ENCODE peak calls at places on chromosome X, in ten cellular contexts. T is suprapubic skin, Y is ovary, K is stomach, R is tibial nerve, S is K562, J is upper lobe of left lung, V is testis, Q is IMR-90, M is uterus. U is an unnamed sample. For H3K9me3, the result is how much of the 10 kb centered on the place peaks cover.

GRCh38 chrX:27307546-27307945 is 155.6 kb downstream of the PPP4R3C start:
- DNase-seq in T (no peak), Y (no peak), K (no peak), R (no peak), S (no peak), J (no peak), V (no peak), Q (no peak), M (no peak), U (no peak)

GRCh38 chrX:131747173-131747572 is 203.3 kb downstream of the OR13H1 start:
- DNase-seq in T (peak), Y (peak), K (peak), R (no peak), S (no peak), J (no peak), V (no peak), Q (peak), M (peak), U (no peak)

GRCh38 chrX:149274516-149275105 is 230.5 kb downstream of the IDS start:
- DNase-seq in T (no peak), Y (no peak), K (no peak), R (no peak), S (no peak), J (no peak), V (no peak), Q (no peak), M (no peak), U (no peak)

GRCh38 chrX:135295238-135295943 is 13.9 kb upstream of the ETDC start:
- DNase-seq in T (no peak), Y (peak), K (no peak), R (no peak), S (no peak), J (peak), V (peak), Q (peak), M (no peak), U (no peak)

GRCh38 chrX:143998261-143998660 is 114.4 kb downstream of the UBE2NL start:
- DNase-seq in T (no peak), Y (no peak), K (no peak), R (no peak), S (no peak), J (no peak), V (no peak), Q (no peak), M (no peak), U (no peak)

GRCh38 chrX:41184312-41184711 is 99.1 kb downstream of the USP9X start:
- DNase-seq in T (no peak), Y (no peak), K (no peak), R (no peak), S (no peak), J (no peak), V (no peak), Q (no peak), M (no peak), U (no peak)

GRCh38 chrX:132059973-132060540 is 37.0 kb downstream of the STK26 start:
- DNase-seq in T (no peak), Y (no peak), K (no peak), R (no peak), S (no peak), J (no peak), V (no peak), Q (no peak), M (no peak), U (no peak)

GRCh38 chrX:22987452-22987851 is 12.3 kb upstream of the DDX53 start:
- DNase-seq in T (no peak), Y (no peak), K (no peak), R (no peak), S (no peak), J (no peak), V (no peak), Q (peak), M (no peak), U (no peak)

GRCh38 chrX:154532690-154533089 is 14.0 kb downstream of the G6PD start:
- DNase-seq in T (no peak), Y (no peak), K (no peak), R (no peak), S (no peak), J (no peak), V (no peak), Q (no peak), M (no peak), U (no peak)

GRCh38 chrX:17718649-17719165 is 18.6 kb upstream of the SCML1 start:
- DNase-seq in T (no peak), Y (no peak), K (no peak), R (no peak), S (no peak), J (no peak), V (no peak), Q (no peak), M (no peak), U (no peak)

GRCh38 chrX:71228063-71228642 is 5.1 kb downstream of the GJB1 start:
- DNase-seq in T (no peak), Y (no peak), K (no peak), R (no peak), S (no peak), J (no peak), V (no peak), Q (no peak), M (no peak), U (no peak)

GRCh38 chrX:15107367-15107988 is 162.4 kb downstream of the ASB9 start:
- DNase-seq in T (no peak), Y (no peak), K (no peak), R (no peak), S (no peak), J (no peak), V (no peak), Q (no peak), M (no peak), U (no peak)

GRCh38 chrX:41150043-41150442 is 64.8 kb downstream of the USP9X start:
- DNase-seq in T (no peak), Y (no peak), K (no peak), R (no peak), S (no peak), J (no peak), V (no peak), Q (no peak), M (no peak), U (no peak)

GRCh38 chrX:72306851-72307645 is 1.3 kb upstream of the CITED1 start:
- DNase-seq in T (no peak), Y (peak), K (peak), R (peak), S (peak), J (peak), V (peak), Q (peak), M (peak), U (no peak)

GRCh38 chrX:119655125-119655524 is 37.8 kb downstream of the SEPTIN6 start:
- DNase-seq in T (no peak), Y (no peak), K (no peak), R (no peak), S (peak), J (no peak), V (peak), Q (peak), M (peak), U (no peak)

GRCh38 chrX:134669378-134670098 is 11.3 kb upstream of the PLAC1 start:
- DNase-seq in T (no peak), Y (no peak), K (no peak), R (no peak), S (no peak), J (peak), V (no peak), Q (peak), M (peak), U (no peak)

GRCh38 chrX:7582191-7582590 is 260.8 kb upstream of the VCX start:
- DNase-seq in T (no peak), Y (no peak), K (no peak), R (no peak), S (no peak), J (no peak), V (no peak), Q (no peak), M (no peak), U (no peak)

GRCh38 chrX:24117288-24117687 is 32.2 kb upstream of the ZFX start:
- DNase-seq in T (no peak), Y (peak), K (no peak), R (no peak), S (no peak), J (no peak), V (peak), Q (peak), M (peak), U (no peak)

GRCh38 chrX:133375558-133376340 is 39.5 kb downstream of the GPC4 start:
- DNase-seq in T (no peak), Y (peak), K (peak), R (peak), S (no peak), J (no peak), V (peak), Q (no peak), M (no peak), U (no peak)

GRCh38 chrX:37349131-37350033 is at the start of gene PRRG1:
- DNase-seq in T (peak), Y (peak), K (peak), R (peak), S (peak), J (peak), V (peak), Q (peak), M (peak), U (peak)

GRCh38 chrX:872090-872489 is 241.5 kb downstream of the SHOX start:
- DNase-seq in T (no peak), Y (no peak), K (no peak), R (no peak), S (no peak), J (no peak), V (no peak), Q (no peak), M (no peak), U (no peak)

GRCh38 chrX:22159071-22159470 is 113.6 kb upstream of the CBLL2 start:
- DNase-seq in T (no peak), Y (no peak), K (no peak), R (no peak), S (no peak), J (no peak), V (no peak), Q (peak), M (no peak), U (no peak)

GRCh38 chrX:41824551-41824950 is 98.8 kb downstream of the CASK start:
- DNase-seq in T (no peak), Y (no peak), K (no peak), R (no peak), S (no peak), J (no peak), V (no peak), Q (peak), M (no peak), U (no peak)

GRCh38 chrX:154494715-154495114 is 4.3 kb upstream of the SLC10A3 start:
- DNase-seq in T (no peak), Y (no peak), K (no peak), R (no peak), S (no peak), J (no peak), V (no peak), Q (no peak), M (no peak), U (no peak)

GRCh38 chrX:132565273-132565672 is 76.4 kb upstream of the MBNL3 start:
- DNase-seq in T (no peak), Y (no peak), K (no peak), R (no peak), S (no peak), J (no peak), V (no peak), Q (no peak), M (no peak), U (no peak)

GRCh38 chrX:153406011-153406410 is 4.9 kb upstream of the PNMA6E start:
- DNase-seq in T (no peak), Y (no peak), K (no peak), R (no peak), S (no peak), J (no peak), V (no peak), Q (no peak), M (no peak), U (no peak)

GRCh38 chrX:77070108-77070918 is 376.9 kb upstream of the FGF16 start:
- DNase-seq in T (no peak), Y (no peak), K (no peak), R (no peak), S (no peak), J (no peak), V (no peak), Q (no peak), M (no peak), U (no peak)

GRCh38 chrX:115679460-115679859 is 118.5 kb downstream of the PLS3 start:
- DNase-seq in T (no peak), Y (no peak), K (no peak), R (no peak), S (peak), J (no peak), V (no peak), Q (peak), M (no peak), U (no peak)

GRCh38 chrX:9770319-9770718 is 4.7 kb upstream of the GPR143 start:
- DNase-seq in T (no peak), Y (no peak), K (no peak), R (no peak), S (no peak), J (no peak), V (no peak), Q (peak), M (no peak), U (no peak)

GRCh38 chrX:151973262-151973661 is 1.2 kb downstream of the GABRE start:
- DNase-seq in T (no peak), Y (no peak), K (no peak), R (no peak), S (no peak), J (no peak), V (no peak), Q (no peak), M (no peak), U (no peak)

GRCh38 chrX:151975736-151976275 is 1.3 kb upstream of the GABRE start:
- DNase-seq in T (no peak), Y (no peak), K (no peak), R (no peak), S (no peak), J (no peak), V (no peak), Q (no peak), M (no peak), U (no peak)

GRCh38 chrX:151973851-151974335 is 583 bp downstream of the GABRE start:
- DNase-seq in T (peak), Y (no peak), K (no peak), R (no peak), S (no peak), J (no peak), V (peak), Q (no peak), M (peak), U (no peak)

GRCh38 chrX:151975228-151975593 is 735 bp upstream of the GABRE start:
- DNase-seq in T (no peak), Y (no peak), K (no peak), R (no peak), S (no peak), J (no peak), V (no peak), Q (no peak), M (no peak), U (no peak)

GRCh38 chrX:151974336-151975227 is at the start of gene GABRE:
- DNase-seq in T (peak), Y (peak), K (peak), R (peak), S (peak), J (peak), V (peak), Q (no peak), M (peak), U (peak)
- TF ChIP-seq POLR2A in T (peak), Y (no peak), K (no peak), R (peak), S (peak), J (peak), V (no peak), Q (no peak), M (peak), U (peak)

GRCh38 chrX:146224442-146224841 is 406.8 kb downstream of the SLITRK2 start:
- DNase-seq in T (no peak), Y (no peak), K (no peak), R (no peak), S (no peak), J (no peak), V (no peak), Q (no peak), M (no peak), U (no peak)
- H3K9me3 ChIP-seq in T (under half), Y (under half), K (under half), R (under half), S (under half), J (under half), V (under half), Q (under half), M (under half), U (under half)

GRCh38 chrX:156002517-156002916 is 5.0 kb downstream of the IL9R start:
- DNase-seq in T (no peak), Y (no peak), K (no peak), R (no peak), S (peak), J (no peak), V (no peak), Q (no peak), M (no peak), U (no peak)

GRCh38 chrX:155998761-155999510 is 1.4 kb downstream of the IL9R start:
- DNase-seq in T (no peak), Y (no peak), K (no peak), R (no peak), S (no peak), J (no peak), V (no peak), Q (no peak), M (no peak), U (no peak)

GRCh38 chrX:156000361-156000926 is 2.9 kb downstream of the IL9R start:
- DNase-seq in T (no peak), Y (no peak), K (no peak), R (no peak), S (peak), J (no peak), V (no peak), Q (no peak), M (no peak), U (no peak)

GRCh38 chrX:156001667-156002021 is 4.1 kb downstream of the IL9R start:
- DNase-seq in T (no peak), Y (no peak), K (no peak), R (no peak), S (peak), J (no peak), V (no peak), Q (no peak), M (no peak), U (no peak)

GRCh38 chrX:156001001-156001666 is 3.6 kb downstream of the IL9R start:
- DNase-seq in T (no peak), Y (no peak), K (no peak), R (no peak), S (no peak), J (no peak), V (no peak), Q (no peak), M (no peak), U (no peak)
- TF ChIP-seq POLR2A in T (no peak), Y (no peak), K (no peak), R (no peak), S (no peak), J (no peak), V (no peak), Q (no peak), M (no peak), U (no peak)

DNA sequence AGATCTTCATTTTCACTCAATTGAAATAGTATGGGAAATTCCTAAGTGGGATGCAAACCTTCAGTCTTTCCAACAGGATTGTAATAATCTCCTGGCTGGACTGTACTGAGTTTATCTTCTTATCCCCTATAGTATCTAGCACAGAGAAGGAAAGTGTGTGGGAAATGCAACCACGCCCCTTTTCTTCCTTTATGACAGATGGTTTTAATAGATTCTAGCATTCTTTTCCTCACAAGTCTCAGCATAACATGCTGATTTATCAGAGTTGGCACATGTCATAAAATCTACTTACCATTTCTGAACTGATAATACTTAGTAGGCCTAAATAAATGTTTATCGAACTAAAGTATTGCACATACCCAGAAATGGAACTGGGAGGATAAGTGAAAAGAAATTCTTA is 484.3 kb downstream of the IL1RAPL1 start:
- DNase-seq in T (no peak), Y (no peak), K (no peak), R (no peak), S (no peak), J (no peak), V (no peak), Q (no peak), M (no peak), U (no peak)
- H3K9me3 ChIP-seq in T (under half), Y (under half), K (under half), R (under half), S (under half), J (under half), V (under half), Q (under half), M (under half), U (under half)

DNA sequence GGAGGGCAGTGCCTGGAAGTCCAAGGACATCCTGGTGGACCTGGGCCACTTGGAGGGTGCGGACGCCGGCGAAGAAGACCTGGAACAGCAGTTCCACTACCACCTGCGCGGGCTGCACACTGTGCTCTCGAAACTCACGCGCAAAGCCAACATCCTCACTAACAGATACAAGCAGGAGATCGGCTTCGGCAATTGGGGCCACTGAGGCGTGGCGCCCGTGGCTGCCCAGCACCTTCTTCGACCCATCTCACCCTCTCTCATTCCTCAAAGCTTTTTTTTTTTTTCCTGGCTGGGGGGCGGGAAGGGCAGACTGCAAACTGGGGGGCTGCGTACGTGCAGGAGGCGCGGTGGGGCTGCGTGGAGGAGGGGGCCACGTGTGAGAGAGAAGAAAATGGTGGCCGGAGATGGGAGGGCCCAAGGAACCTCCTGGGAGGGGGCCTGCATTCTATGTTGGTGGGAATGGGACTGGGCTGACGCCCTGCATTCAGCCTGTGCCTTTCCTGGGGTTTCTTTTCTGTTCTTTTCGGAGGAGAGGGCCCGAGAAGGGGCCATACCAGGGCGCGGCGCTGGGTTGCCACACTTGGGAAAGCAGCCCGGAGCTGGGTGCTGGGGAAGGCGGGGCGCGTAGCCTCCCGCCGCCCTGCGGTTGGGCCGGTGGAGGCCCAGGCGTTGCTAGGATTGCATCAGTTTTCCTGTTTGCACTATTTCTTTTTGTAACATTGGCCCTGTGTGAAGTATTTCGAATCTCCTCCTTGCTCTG is 4.2 kb downstream of the MID1IP1 start:
- DNase-seq in T (peak), Y (peak), K (peak), R (peak), S (peak), J (peak), V (peak), Q (peak), M (peak), U (peak)
- TF ChIP-seq POLR2A in T (no peak), Y (peak), K (no peak), R (peak), S (peak), J (no peak), V (no peak), Q (no peak), M (no peak), U (peak)

DNA sequence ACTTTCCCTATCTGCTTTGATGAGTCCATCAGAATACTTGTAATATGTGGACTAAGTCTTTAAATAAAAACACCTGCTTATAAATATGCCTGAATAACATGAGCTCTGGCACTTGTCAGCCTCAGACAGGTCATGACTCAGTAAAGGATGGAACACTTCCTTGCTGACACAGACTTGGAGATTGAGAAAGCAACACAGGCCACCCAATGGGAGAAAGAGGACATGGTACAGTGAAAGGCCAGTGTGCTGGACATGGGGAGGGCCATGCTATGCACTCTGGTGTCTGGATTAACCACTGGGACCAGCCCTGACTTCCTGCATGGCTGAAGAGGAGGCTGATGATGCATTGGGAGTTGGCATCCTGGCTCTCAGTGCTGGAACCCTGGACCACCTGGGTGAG is 149.5 kb downstream of the DHRSX start:
- DNase-seq in T (no peak), Y (no peak), K (no peak), R (no peak), S (no peak), J (no peak), V (no peak), Q (peak), M (peak), U (no peak)
- H3K9me3 ChIP-seq in T (under half), Y (under half), K (under half), R (under half), S (under half), J (under half), V (under half), Q (under half), M (under half), U (under half)

GRCh38 chrX:30653415-30654131 is at the start of gene GK:
- DNase-seq in T (peak), Y (peak), K (no peak), R (no peak), S (peak), J (no peak), V (no peak), Q (peak), M (peak), U (no peak)

GRCh38 chrX:30649859-30650258 is 3.4 kb upstream of the GK start:
- DNase-seq in T (no peak), Y (no peak), K (no peak), R (no peak), S (no peak), J (no peak), V (no peak), Q (peak), M (no peak), U (no peak)

GRCh38 chrX:30657542-30658238 is 4.5 kb downstream of the GK start:
- DNase-seq in T (no peak), Y (no peak), K (no peak), R (no peak), S (no peak), J (no peak), V (no peak), Q (peak), M (no peak), U (no peak)

GRCh38 chrX:30654989-30655607 is 1.9 kb downstream of the GK start:
- DNase-seq in T (no peak), Y (no peak), K (no peak), R (no peak), S (no peak), J (no peak), V (no peak), Q (peak), M (no peak), U (no peak)

GRCh38 chrX:30652527-30653414 is 452 bp upstream of the GK start:
- DNase-seq in T (peak), Y (peak), K (peak), R (peak), S (peak), J (peak), V (peak), Q (peak), M (peak), U (peak)
- TF ChIP-seq POLR2A in T (no peak), Y (no peak), K (peak), R (peak), S (peak), J (peak), V (no peak), Q (no peak), M (no peak), U (no peak)

U was measured in breast epithelium.